ENCODE peak calls at places on chromosomes 2 and 18, in seven cellular contexts. One of them, this sample, is unnamed.

GRCh38 chr2:85713836-85714235 is 19.7 kb downstream of the GNLY start:
- DNase-seq in endothelial cell: no peak
- DNase-seq in left ventricle myocardium inferior: peak; percentile 46
- DNase-seq in AML-193: no peak
- DNase-seq in heart right ventricle: no peak
- DNase-seq in AG09319: no peak
- DNase-seq in stimulated activated CD4-positive, alpha-beta T cell treated with anti-CD3 and anti-CD28 coated beads, Interleukin-4, amount 100 ng/mL, for 24 hours: no peak
- DNase-seq in this sample: no peak

GRCh38 chr2:110638976-110639695 is 38.7 kb downstream of the BUB1 start:
- DNase-seq in endothelial cell: no peak
- DNase-seq in left ventricle myocardium inferior: no peak
- DNase-seq in AML-193: no peak
- DNase-seq in heart right ventricle: no peak
- DNase-seq in AG09319: no peak
- DNase-seq in stimulated activated CD4-positive, alpha-beta T cell treated with anti-CD3 and anti-CD28 coated beads, Interleukin-4, amount 100 ng/mL, for 24 hours: no peak
- DNase-seq in this sample: no peak

GRCh38 chr2:233976087-233976486 is 58.9 kb downstream of the TRPM8 start:
- DNase-seq in endothelial cell: no peak
- DNase-seq in left ventricle myocardium inferior: no peak
- DNase-seq in AML-193: no peak
- DNase-seq in heart right ventricle: no peak
- DNase-seq in AG09319: no peak
- DNase-seq in stimulated activated CD4-positive, alpha-beta T cell treated with anti-CD3 and anti-CD28 coated beads, Interleukin-4, amount 100 ng/mL, for 24 hours: no peak
- DNase-seq in this sample: no peak

GRCh38 chr2:19669126-19669525 is 232.7 kb downstream of the TTC32 start:
- DNase-seq in endothelial cell: no peak
- DNase-seq in left ventricle myocardium inferior: no peak
- DNase-seq in AML-193: no peak
- DNase-seq in heart right ventricle: no peak
- DNase-seq in AG09319: no peak
- DNase-seq in stimulated activated CD4-positive, alpha-beta T cell treated with anti-CD3 and anti-CD28 coated beads, Interleukin-4, amount 100 ng/mL, for 24 hours: no peak
- DNase-seq in this sample: no peak

GRCh38 chr2:69100220-69100723 is 87.3 kb downstream of the ANTXR1 start:
- DNase-seq in endothelial cell: no peak
- DNase-seq in left ventricle myocardium inferior: no peak
- DNase-seq in AML-193: no peak
- DNase-seq in heart right ventricle: no peak
- DNase-seq in AG09319: peak; percentile 63
- DNase-seq in stimulated activated CD4-positive, alpha-beta T cell treated with anti-CD3 and anti-CD28 coated beads, Interleukin-4, amount 100 ng/mL, for 24 hours: no peak
- DNase-seq in this sample: no peak

GRCh38 chr2:38933653-38934052 is 44.0 kb downstream of the ARHGEF33 start:
- DNase-seq in endothelial cell: no peak
- DNase-seq in left ventricle myocardium inferior: no peak
- DNase-seq in AML-193: no peak
- DNase-seq in heart right ventricle: no peak
- DNase-seq in AG09319: peak; percentile 86
- DNase-seq in stimulated activated CD4-positive, alpha-beta T cell treated with anti-CD3 and anti-CD28 coated beads, Interleukin-4, amount 100 ng/mL, for 24 hours: no peak
- DNase-seq in this sample: no peak

GRCh38 chr2:16553222-16553621 is 112.4 kb downstream of the CYRIA start:
- DNase-seq in endothelial cell: peak; percentile 46
- DNase-seq in left ventricle myocardium inferior: no peak
- DNase-seq in AML-193: peak; percentile 47
- DNase-seq in heart right ventricle: peak; percentile 16
- DNase-seq in AG09319: no peak
- DNase-seq in stimulated activated CD4-positive, alpha-beta T cell treated with anti-CD3 and anti-CD28 coated beads, Interleukin-4, amount 100 ng/mL, for 24 hours: peak; percentile 4
- DNase-seq in this sample: peak; percentile 32

GRCh38 chr2:99249951-99250350 is 5.5 kb downstream of the LYG2 start:
- DNase-seq in endothelial cell: no peak
- DNase-seq in left ventricle myocardium inferior: no peak
- DNase-seq in AML-193: no peak
- DNase-seq in heart right ventricle: no peak
- DNase-seq in AG09319: no peak
- DNase-seq in stimulated activated CD4-positive, alpha-beta T cell treated with anti-CD3 and anti-CD28 coated beads, Interleukin-4, amount 100 ng/mL, for 24 hours: no peak
- DNase-seq in this sample: no peak

GRCh38 chr2:64295326-64296149 is 151.3 kb upstream of the PELI1 start:
- DNase-seq in endothelial cell: no peak
- DNase-seq in left ventricle myocardium inferior: no peak
- DNase-seq in AML-193: no peak
- DNase-seq in heart right ventricle: no peak
- DNase-seq in AG09319: no peak
- DNase-seq in stimulated activated CD4-positive, alpha-beta T cell treated with anti-CD3 and anti-CD28 coated beads, Interleukin-4, amount 100 ng/mL, for 24 hours: peak; percentile 66
- DNase-seq in this sample: no peak

GRCh38 chr2:73418343-73418742 is 32.7 kb downstream of the ALMS1 start:
- DNase-seq in endothelial cell: no peak
- DNase-seq in left ventricle myocardium inferior: peak; percentile 76
- DNase-seq in AML-193: no peak
- DNase-seq in heart right ventricle: peak; percentile 65
- DNase-seq in AG09319: peak; percentile 62
- DNase-seq in stimulated activated CD4-positive, alpha-beta T cell treated with anti-CD3 and anti-CD28 coated beads, Interleukin-4, amount 100 ng/mL, for 24 hours: no peak
- DNase-seq in this sample: no peak

GRCh38 chr18:22348521-22349316 is 69.0 kb downstream of the CTAGE1 start:
- DNase-seq in endothelial cell: peak; percentile 22
- DNase-seq in left ventricle myocardium inferior: peak; percentile 83
- DNase-seq in AML-193: no peak
- DNase-seq in heart right ventricle: peak; percentile 68
- DNase-seq in AG09319: peak; percentile 49
- DNase-seq in stimulated activated CD4-positive, alpha-beta T cell treated with anti-CD3 and anti-CD28 coated beads, Interleukin-4, amount 100 ng/mL, for 24 hours: no peak
- DNase-seq in this sample: no peak

GRCh38 chr2:173148520-173148919 is 72.9 kb downstream of the MAP3K20 start:
- DNase-seq in endothelial cell: no peak
- DNase-seq in left ventricle myocardium inferior: no peak
- DNase-seq in AML-193: no peak
- DNase-seq in heart right ventricle: no peak
- DNase-seq in AG09319: no peak
- DNase-seq in stimulated activated CD4-positive, alpha-beta T cell treated with anti-CD3 and anti-CD28 coated beads, Interleukin-4, amount 100 ng/mL, for 24 hours: no peak
- DNase-seq in this sample: no peak

GRCh38 chr18:2515408-2515807 is 55.9 kb downstream of the METTL4 start:
- DNase-seq in endothelial cell: no peak
- DNase-seq in left ventricle myocardium inferior: no peak
- DNase-seq in AML-193: no peak
- DNase-seq in heart right ventricle: no peak
- DNase-seq in AG09319: no peak
- DNase-seq in stimulated activated CD4-positive, alpha-beta T cell treated with anti-CD3 and anti-CD28 coated beads, Interleukin-4, amount 100 ng/mL, for 24 hours: no peak
- DNase-seq in this sample: no peak

GRCh38 chr2:80642465-80642864 is 337.9 kb upstream of the LRRTM1 start:
- DNase-seq in endothelial cell: no peak
- DNase-seq in left ventricle myocardium inferior: no peak
- DNase-seq in AML-193: no peak
- DNase-seq in heart right ventricle: no peak
- DNase-seq in AG09319: no peak
- DNase-seq in stimulated activated CD4-positive, alpha-beta T cell treated with anti-CD3 and anti-CD28 coated beads, Interleukin-4, amount 100 ng/mL, for 24 hours: no peak
- DNase-seq in this sample: no peak

GRCh38 chr2:156423674-156424282 is 12.4 kb upstream of the GPD2 start:
- DNase-seq in endothelial cell: no peak
- DNase-seq in left ventricle myocardium inferior: no peak
- DNase-seq in AML-193: no peak
- DNase-seq in heart right ventricle: no peak
- DNase-seq in AG09319: no peak
- DNase-seq in stimulated activated CD4-positive, alpha-beta T cell treated with anti-CD3 and anti-CD28 coated beads, Interleukin-4, amount 100 ng/mL, for 24 hours: no peak
- DNase-seq in this sample: no peak

GRCh38 chr2:37215255-37215654 is 16.1 kb downstream of the CEBPZ start:
- DNase-seq in endothelial cell: no peak
- DNase-seq in left ventricle myocardium inferior: no peak
- DNase-seq in AML-193: no peak
- DNase-seq in heart right ventricle: no peak
- DNase-seq in AG09319: no peak
- DNase-seq in stimulated activated CD4-positive, alpha-beta T cell treated with anti-CD3 and anti-CD28 coated beads, Interleukin-4, amount 100 ng/mL, for 24 hours: no peak
- DNase-seq in this sample: no peak

GRCh38 chr2:134460583-134460998 is 206.7 kb downstream of the MGAT5 start:
- DNase-seq in endothelial cell: peak; percentile 50
- DNase-seq in left ventricle myocardium inferior: peak; percentile 48
- DNase-seq in AML-193: peak; percentile 21
- DNase-seq in heart right ventricle: peak; percentile 35
- DNase-seq in AG09319: no peak
- DNase-seq in stimulated activated CD4-positive, alpha-beta T cell treated with anti-CD3 and anti-CD28 coated beads, Interleukin-4, amount 100 ng/mL, for 24 hours: peak; percentile 22
- DNase-seq in this sample: peak; percentile 69

GRCh38 chr2:34731274-34731673 is 1132.2 kb upstream of the FAM98A start:
- DNase-seq in endothelial cell: no peak
- DNase-seq in left ventricle myocardium inferior: no peak
- DNase-seq in AML-193: no peak
- DNase-seq in heart right ventricle: no peak
- DNase-seq in AG09319: no peak
- DNase-seq in stimulated activated CD4-positive, alpha-beta T cell treated with anti-CD3 and anti-CD28 coated beads, Interleukin-4, amount 100 ng/mL, for 24 hours: no peak
- DNase-seq in this sample: no peak

GRCh38 chr2:158580760-158581159 is 124.0 kb downstream of the PKP4 start:
- DNase-seq in endothelial cell: no peak
- DNase-seq in left ventricle myocardium inferior: no peak
- DNase-seq in AML-193: no peak
- DNase-seq in heart right ventricle: no peak
- DNase-seq in AG09319: no peak
- DNase-seq in stimulated activated CD4-positive, alpha-beta T cell treated with anti-CD3 and anti-CD28 coated beads, Interleukin-4, amount 100 ng/mL, for 24 hours: no peak
- DNase-seq in this sample: no peak

GRCh38 chr2:62293490-62294212 is 97.7 kb downstream of the B3GNT2 start:
- DNase-seq in endothelial cell: peak; percentile 39
- DNase-seq in left ventricle myocardium inferior: peak; percentile 54
- DNase-seq in AML-193: no peak
- DNase-seq in heart right ventricle: peak; percentile 47
- DNase-seq in AG09319: no peak
- DNase-seq in stimulated activated CD4-positive, alpha-beta T cell treated with anti-CD3 and anti-CD28 coated beads, Interleukin-4, amount 100 ng/mL, for 24 hours: no peak
- DNase-seq in this sample: peak; percentile 89

GRCh38 chr2:105568323-105568610 is 169.4 kb upstream of the FHL2 start:
- DNase-seq in endothelial cell: no peak
- DNase-seq in left ventricle myocardium inferior: no peak
- DNase-seq in AML-193: no peak
- DNase-seq in heart right ventricle: no peak
- DNase-seq in AG09319: no peak
- DNase-seq in stimulated activated CD4-positive, alpha-beta T cell treated with anti-CD3 and anti-CD28 coated beads, Interleukin-4, amount 100 ng/mL, for 24 hours: no peak
- DNase-seq in this sample: no peak

GRCh38 chr2:205364261-205364660 is 318.0 kb upstream of the NRP2 start:
- DNase-seq in endothelial cell: no peak
- DNase-seq in left ventricle myocardium inferior: no peak
- DNase-seq in AML-193: no peak
- DNase-seq in heart right ventricle: no peak
- DNase-seq in AG09319: no peak
- DNase-seq in stimulated activated CD4-positive, alpha-beta T cell treated with anti-CD3 and anti-CD28 coated beads, Interleukin-4, amount 100 ng/mL, for 24 hours: no peak
- DNase-seq in this sample: peak; percentile 22

GRCh38 chr2:80053522-80054338 is 250.8 kb downstream of the LRRTM1 start:
- DNase-seq in endothelial cell: no peak
- DNase-seq in left ventricle myocardium inferior: no peak
- DNase-seq in AML-193: no peak
- DNase-seq in heart right ventricle: no peak
- DNase-seq in AG09319: no peak
- DNase-seq in stimulated activated CD4-positive, alpha-beta T cell treated with anti-CD3 and anti-CD28 coated beads, Interleukin-4, amount 100 ng/mL, for 24 hours: no peak
- DNase-seq in this sample: no peak

GRCh38 chr2:33104726-33105125 is 158.0 kb downstream of the LTBP1 start:
- DNase-seq in endothelial cell: no peak
- DNase-seq in left ventricle myocardium inferior: no peak
- DNase-seq in AML-193: no peak
- DNase-seq in heart right ventricle: no peak
- DNase-seq in AG09319: no peak
- DNase-seq in stimulated activated CD4-positive, alpha-beta T cell treated with anti-CD3 and anti-CD28 coated beads, Interleukin-4, amount 100 ng/mL, for 24 hours: no peak
- DNase-seq in this sample: no peak

GRCh38 chr2:219451626-219452360 is 17.1 kb downstream of the SPEG start:
- DNase-seq in endothelial cell: no peak
- DNase-seq in left ventricle myocardium inferior: peak; percentile 65
- DNase-seq in AML-193: no peak
- DNase-seq in heart right ventricle: peak; percentile 69
- DNase-seq in AG09319: no peak
- DNase-seq in stimulated activated CD4-positive, alpha-beta T cell treated with anti-CD3 and anti-CD28 coated beads, Interleukin-4, amount 100 ng/mL, for 24 hours: no peak
- DNase-seq in this sample: no peak

GRCh38 chr18:48947583-48947982 is 3.2 kb downstream of the SMAD7 start:
- DNase-seq in endothelial cell: no peak
- DNase-seq in left ventricle myocardium inferior: peak; percentile 55
- DNase-seq in AML-193: no peak
- DNase-seq in heart right ventricle: peak; percentile 55
- DNase-seq in AG09319: no peak
- DNase-seq in stimulated activated CD4-positive, alpha-beta T cell treated with anti-CD3 and anti-CD28 coated beads, Interleukin-4, amount 100 ng/mL, for 24 hours: no peak
- DNase-seq in this sample: no peak

GRCh38 chr2:183242937-183243336 is 118.7 kb downstream of the NUP35 start:
- DNase-seq in endothelial cell: no peak
- DNase-seq in left ventricle myocardium inferior: no peak
- DNase-seq in AML-193: no peak
- DNase-seq in heart right ventricle: no peak
- DNase-seq in AG09319: no peak
- DNase-seq in stimulated activated CD4-positive, alpha-beta T cell treated with anti-CD3 and anti-CD28 coated beads, Interleukin-4, amount 100 ng/mL, for 24 hours: no peak
- DNase-seq in this sample: no peak

This sample was measured in NT2/D1.